ENCODE peak calls at places on chromosomes 6 and 20, in eight cellular contexts. G, V, Z, B, A, N, H and U are unnamed samples.

GRCh38 chr6:68575765-68576439 is 59.2 kb upstream of the ADGRB3 start:
- DNase-seq in B (peak; percentile 6), G (no peak), A (no peak), N (peak; percentile 5), H (no peak), Z (no peak), V (no peak), U (no peak)

GRCh38 chr6:35259194-35259945 is at the start of gene ZNF76:
- DNase-seq in B (peak; percentile 99), Z (peak; percentile 42), G (peak; percentile 99), A (peak; percentile 85), H (peak; percentile 99), N (peak; percentile 98), V (peak; percentile 98), U (peak; percentile 99)

GRCh38 chr6:136503303-136503702 is 46.9 kb downstream of the MAP7 start:
- DNase-seq in N (no peak), V (no peak), Z (no peak), A (no peak), H (no peak), G (no peak), B (peak; percentile 5), U (no peak)

GRCh38 chr6:161166176-161166575 is 107.7 kb downstream of the AGPAT4 start:
- DNase-seq in B (no peak), G (peak; percentile 43), A (no peak), V (no peak), Z (no peak), N (no peak), H (no peak), U (no peak)

GRCh38 chr6:54929245-54929909 is 82.8 kb downstream of the FAM83B start:
- DNase-seq in G (no peak), Z (no peak), V (no peak), N (no peak), H (no peak), B (no peak), A (no peak), U (no peak)

GRCh38 chr6:56803594-56803993 is 151.3 kb upstream of the BEND6 start:
- DNase-seq in Z (no peak), N (peak; percentile 77), A (peak; percentile 78), V (no peak), H (no peak), G (no peak), B (no peak), U (no peak)

GRCh38 chr6:42369568-42369967 is 82.2 kb downstream of the TRERF1 start:
- DNase-seq in H (no peak), B (no peak), Z (no peak), V (no peak), N (no peak), G (no peak), A (no peak), U (no peak)

GRCh38 chr6:162871966-162872365 is 144.2 kb downstream of the PACRG start:
- DNase-seq in G (no peak), V (no peak), H (no peak), N (peak; percentile 57), Z (no peak), B (no peak), A (peak; percentile 75), U (no peak)

GRCh38 chr20:53611449-53611894 is 17.8 kb upstream of the ZNF217 start:
- DNase-seq in G (peak; percentile 72), H (peak; percentile 66), B (no peak), V (no peak), Z (peak; percentile 98), N (peak; percentile 98), A (peak; percentile 100), U (no peak)

GRCh38 chr6:100381111-100381510 is 83.6 kb downstream of the SIM1 start:
- DNase-seq in V (no peak), H (no peak), Z (no peak), A (no peak), G (no peak), B (no peak), N (peak; percentile 46), U (no peak)

GRCh38 chr6:138454976-138455706 is 44.2 kb downstream of the NHSL1 start:
- DNase-seq in V (no peak), Z (no peak), H (no peak), G (no peak), N (no peak), B (no peak), A (peak; percentile 12), U (no peak)

GRCh38 chr20:46642944-46643343 is 8.3 kb downstream of the SLC13A3 start:
- DNase-seq in G (no peak), Z (no peak), V (no peak), H (no peak), N (no peak), A (no peak), B (no peak), U (no peak)

GRCh38 chr6:163929538-163929937 is 515.0 kb downstream of the QKI start:
- DNase-seq in G (no peak), A (no peak), B (no peak), Z (no peak), H (no peak), N (no peak), V (no peak), U (no peak)

GRCh38 chr6:28810655-28811053 is 113.1 kb downstream of the TRIM27 start:
- DNase-seq in A (no peak), H (no peak), V (no peak), B (no peak), N (no peak), Z (no peak), G (no peak), U (no peak)

GRCh38 chr6:36769676-36770499 is 69.4 kb downstream of the CPNE5 start:
- DNase-seq in B (no peak), Z (no peak), H (no peak), A (peak; percentile 39), V (peak; percentile 36), N (peak; percentile 67), G (no peak), U (no peak)

GRCh38 chr6:103153016-103153415 is 1706.7 kb downstream of the HACE1 start:
- DNase-seq in V (no peak), H (no peak), A (no peak), G (no peak), N (no peak), Z (no peak), B (no peak), U (no peak)

GRCh38 chr6:36949636-36950035 is 4.9 kb upstream of the PI16 start:
- DNase-seq in A (peak; percentile 66), G (no peak), N (no peak), B (no peak), Z (no peak), V (no peak), H (no peak), U (no peak)

GRCh38 chr6:158660331-158660730 is 10.5 kb downstream of the SYTL3 start:
- DNase-seq in N (peak; percentile 19), V (no peak), H (no peak), G (no peak), B (no peak), A (no peak), Z (no peak), U (no peak)

GRCh38 chr20:49979030-49979832 is 3.5 kb upstream of the SNAI1 start:
- DNase-seq in Z (no peak), A (no peak), H (peak; percentile 68), V (peak; percentile 31), G (no peak), N (peak; percentile 46), B (peak; percentile 79), U (peak; percentile 83)
- TF ChIP-seq CTCF in Z (peak; percentile 96), A (peak; percentile 84), H (peak; percentile 100), V (peak; percentile 98), G (peak; percentile 100), N (peak; percentile 98), B (peak; percentile 100), U (peak; percentile 100)

GRCh38 chr6:77740380-77740779 is 87.5 kb downstream of the MEI4 start:
- DNase-seq in V (no peak), H (no peak), G (no peak), A (peak; percentile 2), Z (no peak), N (peak; percentile 8), B (no peak), U (no peak)
- TF ChIP-seq CTCF in V (peak; percentile 55), H (peak; percentile 37), G (peak; percentile 63), A (peak; percentile 31), Z (peak; percentile 9), N (peak; percentile 24), B (peak; percentile 73), U (peak; percentile 76)

GRCh38 chr6:30837870-30838269 is 46.4 kb upstream of the DDR1 start:
- DNase-seq in G (no peak), A (no peak), N (no peak), Z (no peak), V (no peak), H (no peak), B (no peak), U (no peak)

GRCh38 chr6:30837432-30837831 is 46.9 kb upstream of the DDR1 start:
- DNase-seq in Z (no peak), N (no peak), H (no peak), A (no peak), V (no peak), B (no peak), G (no peak), U (no peak)

GRCh38 chr6:30836431-30836866 is 47.9 kb upstream of the DDR1 start:
- DNase-seq in H (peak; percentile 84), A (peak; percentile 71), N (peak; percentile 92), G (peak; percentile 74), Z (no peak), V (peak; percentile 38), B (no peak), U (no peak)

GRCh38 chr6:30835576-30835975 is 48.7 kb upstream of the DDR1 start:
- DNase-seq in A (no peak), Z (no peak), H (no peak), N (no peak), B (no peak), G (no peak), V (no peak), U (no peak)

DNA sequence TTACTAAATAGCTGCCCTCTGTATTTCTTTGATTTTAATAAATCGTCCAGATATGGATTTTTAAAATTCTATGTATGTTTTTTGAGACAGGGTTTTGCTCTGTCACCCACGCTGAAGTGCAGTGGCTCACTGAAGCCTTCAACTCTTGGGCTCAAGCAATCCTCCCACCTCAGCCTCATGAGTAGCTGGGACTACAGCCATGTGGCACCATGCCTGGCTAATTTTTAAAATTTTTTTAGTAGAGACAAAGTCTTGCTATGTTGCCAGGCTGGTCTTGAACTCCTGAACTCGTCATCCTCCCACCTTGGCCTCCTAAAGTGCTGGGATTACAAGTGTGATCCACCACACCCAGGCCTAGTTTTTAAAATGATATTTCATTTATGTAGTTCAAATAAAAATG is 47.4 kb upstream of the DDR1 start:
- DNase-seq in H (no peak), A (peak; percentile 33), Z (no peak), V (no peak), G (no peak), N (peak; percentile 80), B (no peak), U (no peak)
- TF ChIP-seq CTCF in H (no peak), A (no peak), Z (no peak), V (no peak), G (no peak), N (no peak), B (no peak), U (no peak)

DNA sequence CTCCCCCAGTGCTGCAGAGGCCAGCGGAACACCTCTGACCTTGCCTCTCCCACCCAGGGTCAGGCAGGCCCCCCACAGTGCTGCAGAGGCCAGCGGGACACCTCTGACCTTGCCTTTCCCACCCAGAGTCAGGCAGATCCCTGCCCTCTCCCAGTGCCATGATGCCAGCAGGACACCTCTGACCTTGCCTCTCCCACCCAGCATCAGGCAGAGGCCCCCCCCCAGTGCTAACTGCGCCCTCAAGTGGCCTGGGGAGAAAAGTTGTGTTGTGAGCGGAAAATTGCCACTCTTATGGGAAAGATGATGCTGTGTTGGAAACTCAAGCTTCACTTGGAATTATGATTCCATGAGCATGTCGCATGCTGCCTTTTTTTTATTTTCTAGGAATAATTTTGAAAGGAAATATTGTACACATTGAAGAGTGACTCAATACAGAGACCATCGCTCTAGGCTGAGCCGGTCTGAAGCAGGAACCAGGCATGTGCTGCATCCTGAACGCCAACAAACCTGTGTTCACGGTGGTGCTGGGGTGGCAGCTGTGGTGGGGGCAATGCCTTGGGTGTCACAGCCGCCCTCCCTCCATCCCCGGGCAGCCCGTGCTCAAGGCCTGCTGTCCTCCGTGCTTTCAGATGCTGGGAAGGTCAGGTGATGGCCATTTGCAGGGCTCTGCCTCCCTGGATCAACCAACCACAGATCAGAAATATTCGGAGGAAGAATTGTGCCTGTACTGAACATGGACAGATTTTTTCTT is 98.6 kb downstream of the CDH4 start:
- DNase-seq in G (no peak), B (no peak), A (no peak), N (no peak), H (no peak), V (no peak), Z (no peak), U (no peak)
- TF ChIP-seq CTCF in G (no peak), B (no peak), A (no peak), N (no peak), H (no peak), V (no peak), Z (no peak), U (peak; percentile 50)